ENCODE peak calls at places on chromosomes 16 and 17, in six cellular contexts. N, X, Z, L, R and K are unnamed samples.

GRCh38 chr17:28253663-28254062 is 65.3 kb upstream of the TMEM97 start:
- DNase-seq in Z (no peak), L (no peak), N (no peak), R (no peak), X (no peak), K (no peak)

GRCh38 chr16:9415588-9415987 is 324.1 kb downstream of the HAPSTR1 start:
- DNase-seq in X (peak), R (no peak), Z (no peak), L (no peak), N (no peak), K (peak)

GRCh38 chr17:5035356-5035755 is at the start of gene SLC52A1:
- DNase-seq in N (no peak), X (peak), Z (no peak), R (peak), L (no peak), K (peak)

GRCh38 chr17:57373071-57373470 is 116.7 kb downstream of the MSI2 start:
- DNase-seq in X (no peak), R (no peak), L (no peak), N (no peak), Z (no peak), K (no peak)

GRCh38 chr17:66287911-66288310 is 14.5 kb upstream of the PRKCA start:
- DNase-seq in X (no peak), N (no peak), R (no peak), L (no peak), Z (no peak), K (no peak)

GRCh38 chr16:70756071-70756470 is 44.9 kb downstream of the VAC14 start:
- DNase-seq in Z (no peak), N (no peak), L (no peak), R (no peak), X (no peak), K (no peak)

GRCh38 chr17:82703935-82704865 is 5.7 kb upstream of the RAB40B start:
- DNase-seq in R (no peak), L (no peak), Z (no peak), X (no peak), N (no peak), K (no peak)

GRCh38 chr17:73170324-73170723 is 5.5 kb downstream of the SSTR2 start:
- DNase-seq in Z (no peak), L (no peak), X (peak), R (no peak), N (no peak), K (no peak)

GRCh38 chr17:2207815-2208515 is 95.6 kb downstream of the SMG6 start:
- DNase-seq in R (no peak), N (no peak), L (no peak), X (no peak), Z (no peak), K (no peak)

GRCh38 chr16:4115209-4115940 is 867 bp downstream of the ADCY9 start:
- DNase-seq in N (no peak), L (peak), R (no peak), X (peak), Z (peak), K (peak)

GRCh38 chr17:2237521-2237921 is 66.1 kb downstream of the SMG6 start:
- DNase-seq in L (no peak), N (no peak), X (no peak), R (no peak), Z (no peak), K (no peak)

GRCh38 chr17:550776-551175 is 163.9 kb downstream of the VPS53 start:
- DNase-seq in R (no peak), Z (no peak), L (no peak), N (no peak), X (no peak), K (no peak)

GRCh38 chr17:59331929-59332889 is 754 bp downstream of the YPEL2 start:
- DNase-seq in Z (peak), N (no peak), R (peak), X (peak), L (no peak), K (peak)

GRCh38 chr17:27376637-27377547 is 79.4 kb upstream of the KSR1 start:
- DNase-seq in Z (no peak), N (no peak), L (no peak), R (no peak), X (peak), K (no peak)

GRCh38 chr16:88936008-88936912 is 40.7 kb downstream of the CBFA2T3 start:
- DNase-seq in Z (no peak), R (peak), N (no peak), L (peak), X (no peak), K (no peak)

GRCh38 chr16:53055603-53056527 is 1.1 kb downstream of the CHD9 start:
- DNase-seq in X (peak), N (no peak), Z (no peak), R (peak), L (peak), K (peak)

GRCh38 chr16:67185003-67185865 is 1.5 kb upstream of the MATCAP1 start:
- DNase-seq in R (peak), L (peak), X (peak), Z (peak), N (peak), K (peak)